ENCODE peak calls at places on chromosomes 12 and 14, in ten cellular contexts. One of them, this sample, is unnamed.
A peak's percentile ranks its signal among the peaks of the same experiment; 100 is the strongest.

GRCh38 chr12:122460061-122460460 is 37.6 kb upstream of the CLIP1 start:
- DNase-seq in dorsolateral prefrontal cortex: no peak
- DNase-seq in lung: no peak
- DNase-seq in fibroblast of lung: no peak
- DNase-seq in NB4: no peak
- DNase-seq in thoracic aorta: no peak
- DNase-seq in heart left ventricle: no peak
- DNase-seq in fibroblast of mammary gland: no peak
- DNase-seq in endothelial cell of umbilical vein: no peak
- DNase-seq in adipocyte: no peak
- DNase-seq in this sample: no peak

GRCh38 chr14:100362311-100362927 is 39.3 kb downstream of the SLC25A47 start:
- DNase-seq in dorsolateral prefrontal cortex: no peak
- DNase-seq in thoracic aorta: no peak
- DNase-seq in NB4: no peak
- DNase-seq in fibroblast of mammary gland: no peak
- DNase-seq in heart left ventricle: no peak
- DNase-seq in adipocyte: peak; percentile 48
- DNase-seq in fibroblast of lung: peak; percentile 54
- DNase-seq in lung: no peak
- DNase-seq in endothelial cell of umbilical vein: no peak
- DNase-seq in this sample: no peak

GRCh38 chr14:33026850-33027420 is 88.3 kb downstream of the NPAS3 start:
- DNase-seq in thoracic aorta: no peak
- DNase-seq in lung: no peak
- DNase-seq in adipocyte: peak; percentile 33
- DNase-seq in endothelial cell of umbilical vein: no peak
- DNase-seq in heart left ventricle: no peak
- DNase-seq in NB4: no peak
- DNase-seq in fibroblast of lung: peak; percentile 15
- DNase-seq in fibroblast of mammary gland: peak; percentile 30
- DNase-seq in dorsolateral prefrontal cortex: peak; percentile 33
- DNase-seq in this sample: no peak

GRCh38 chr14:85556263-85556662 is 26.3 kb downstream of the FLRT2 start:
- DNase-seq in adipocyte: no peak
- DNase-seq in dorsolateral prefrontal cortex: no peak
- DNase-seq in NB4: no peak
- DNase-seq in fibroblast of lung: no peak
- DNase-seq in heart left ventricle: no peak
- DNase-seq in lung: no peak
- DNase-seq in fibroblast of mammary gland: no peak
- DNase-seq in thoracic aorta: no peak
- DNase-seq in endothelial cell of umbilical vein: no peak
- DNase-seq in this sample: no peak

GRCh38 chr14:95258754-95259593 is 60.7 kb downstream of the CLMN start:
- DNase-seq in thoracic aorta: no peak
- DNase-seq in heart left ventricle: peak; percentile 35
- DNase-seq in fibroblast of lung: no peak
- DNase-seq in NB4: no peak
- DNase-seq in adipocyte: no peak
- DNase-seq in dorsolateral prefrontal cortex: no peak
- DNase-seq in lung: no peak
- DNase-seq in endothelial cell of umbilical vein: peak; percentile 24
- DNase-seq in fibroblast of mammary gland: peak; percentile 69
- DNase-seq in this sample: no peak

GRCh38 chr14:99225804-99226203 is 46.2 kb downstream of the BCL11B start:
- DNase-seq in heart left ventricle: no peak
- DNase-seq in dorsolateral prefrontal cortex: no peak
- DNase-seq in lung: no peak
- DNase-seq in thoracic aorta: no peak
- DNase-seq in NB4: no peak
- DNase-seq in fibroblast of mammary gland: no peak
- DNase-seq in endothelial cell of umbilical vein: no peak
- DNase-seq in fibroblast of lung: no peak
- DNase-seq in adipocyte: no peak
- DNase-seq in this sample: no peak

GRCh38 chr14:74275265-74275841 is 27.4 kb downstream of the ABCD4 start:
- DNase-seq in endothelial cell of umbilical vein: no peak
- DNase-seq in fibroblast of mammary gland: peak; percentile 95
- DNase-seq in dorsolateral prefrontal cortex: no peak
- DNase-seq in fibroblast of lung: peak; percentile 65
- DNase-seq in thoracic aorta: no peak
- DNase-seq in heart left ventricle: no peak
- DNase-seq in lung: no peak
- DNase-seq in NB4: peak; percentile 30
- DNase-seq in adipocyte: peak; percentile 63
- DNase-seq in this sample: no peak

GRCh38 chr12:104565606-104566243 is 109.0 kb downstream of the CHST11 start:
- DNase-seq in endothelial cell of umbilical vein: no peak
- DNase-seq in dorsolateral prefrontal cortex: no peak
- DNase-seq in fibroblast of lung: peak; percentile 38
- DNase-seq in lung: no peak
- DNase-seq in heart left ventricle: no peak
- DNase-seq in adipocyte: peak; percentile 45
- DNase-seq in fibroblast of mammary gland: peak; percentile 85
- DNase-seq in thoracic aorta: no peak
- DNase-seq in NB4: peak; percentile 50
- DNase-seq in this sample: no peak

GRCh38 chr12:117857632-117858274 is 111.0 kb downstream of the KSR2 start:
- DNase-seq in adipocyte: peak; percentile 68
- DNase-seq in fibroblast of mammary gland: peak; percentile 55
- DNase-seq in NB4: peak; percentile 64
- DNase-seq in dorsolateral prefrontal cortex: no peak
- DNase-seq in heart left ventricle: no peak
- DNase-seq in thoracic aorta: no peak
- DNase-seq in lung: peak; percentile 56
- DNase-seq in fibroblast of lung: peak; percentile 28
- DNase-seq in endothelial cell of umbilical vein: peak; percentile 58
- DNase-seq in this sample: no peak

GRCh38 chr12:45243963-45244362 is 28.1 kb downstream of the ANO6 start:
- DNase-seq in NB4: no peak
- DNase-seq in lung: no peak
- DNase-seq in dorsolateral prefrontal cortex: no peak
- DNase-seq in fibroblast of lung: no peak
- DNase-seq in adipocyte: no peak
- DNase-seq in thoracic aorta: no peak
- DNase-seq in endothelial cell of umbilical vein: no peak
- DNase-seq in heart left ventricle: no peak
- DNase-seq in fibroblast of mammary gland: no peak
- DNase-seq in this sample: no peak

GRCh38 chr12:12508612-12509011 is 54.1 kb downstream of the DUSP16 start:
- DNase-seq in heart left ventricle: no peak
- DNase-seq in fibroblast of mammary gland: peak; percentile 77
- DNase-seq in endothelial cell of umbilical vein: no peak
- DNase-seq in NB4: no peak
- DNase-seq in thoracic aorta: no peak
- DNase-seq in lung: no peak
- DNase-seq in adipocyte: peak; percentile 79
- DNase-seq in dorsolateral prefrontal cortex: no peak
- DNase-seq in fibroblast of lung: peak; percentile 91
- DNase-seq in this sample: no peak

GRCh38 chr12:12506541-12506940 is 56.1 kb downstream of the DUSP16 start:
- DNase-seq in endothelial cell of umbilical vein: no peak
- DNase-seq in lung: no peak
- DNase-seq in adipocyte: peak; percentile 36
- DNase-seq in heart left ventricle: peak; percentile 27
- DNase-seq in NB4: no peak
- DNase-seq in fibroblast of mammary gland: peak; percentile 67
- DNase-seq in fibroblast of lung: peak; percentile 61
- DNase-seq in dorsolateral prefrontal cortex: no peak
- DNase-seq in thoracic aorta: no peak
- DNase-seq in this sample: no peak

GRCh38 chr12:12503384-12504078 is 59.1 kb downstream of the DUSP16 start:
- DNase-seq in fibroblast of lung: no peak
- DNase-seq in lung: no peak
- DNase-seq in fibroblast of mammary gland: no peak
- DNase-seq in endothelial cell of umbilical vein: no peak
- DNase-seq in thoracic aorta: no peak
- DNase-seq in adipocyte: no peak
- DNase-seq in heart left ventricle: no peak
- DNase-seq in NB4: no peak
- DNase-seq in dorsolateral prefrontal cortex: no peak
- DNase-seq in this sample: no peak

GRCh38 chr12:12507121-12507520 is 55.5 kb downstream of the DUSP16 start:
- DNase-seq in heart left ventricle: no peak
- DNase-seq in dorsolateral prefrontal cortex: no peak
- DNase-seq in endothelial cell of umbilical vein: no peak
- DNase-seq in thoracic aorta: no peak
- DNase-seq in adipocyte: peak; percentile 6
- DNase-seq in NB4: no peak
- DNase-seq in fibroblast of mammary gland: no peak
- DNase-seq in lung: no peak
- DNase-seq in fibroblast of lung: no peak
- DNase-seq in this sample: no peak

DNA sequence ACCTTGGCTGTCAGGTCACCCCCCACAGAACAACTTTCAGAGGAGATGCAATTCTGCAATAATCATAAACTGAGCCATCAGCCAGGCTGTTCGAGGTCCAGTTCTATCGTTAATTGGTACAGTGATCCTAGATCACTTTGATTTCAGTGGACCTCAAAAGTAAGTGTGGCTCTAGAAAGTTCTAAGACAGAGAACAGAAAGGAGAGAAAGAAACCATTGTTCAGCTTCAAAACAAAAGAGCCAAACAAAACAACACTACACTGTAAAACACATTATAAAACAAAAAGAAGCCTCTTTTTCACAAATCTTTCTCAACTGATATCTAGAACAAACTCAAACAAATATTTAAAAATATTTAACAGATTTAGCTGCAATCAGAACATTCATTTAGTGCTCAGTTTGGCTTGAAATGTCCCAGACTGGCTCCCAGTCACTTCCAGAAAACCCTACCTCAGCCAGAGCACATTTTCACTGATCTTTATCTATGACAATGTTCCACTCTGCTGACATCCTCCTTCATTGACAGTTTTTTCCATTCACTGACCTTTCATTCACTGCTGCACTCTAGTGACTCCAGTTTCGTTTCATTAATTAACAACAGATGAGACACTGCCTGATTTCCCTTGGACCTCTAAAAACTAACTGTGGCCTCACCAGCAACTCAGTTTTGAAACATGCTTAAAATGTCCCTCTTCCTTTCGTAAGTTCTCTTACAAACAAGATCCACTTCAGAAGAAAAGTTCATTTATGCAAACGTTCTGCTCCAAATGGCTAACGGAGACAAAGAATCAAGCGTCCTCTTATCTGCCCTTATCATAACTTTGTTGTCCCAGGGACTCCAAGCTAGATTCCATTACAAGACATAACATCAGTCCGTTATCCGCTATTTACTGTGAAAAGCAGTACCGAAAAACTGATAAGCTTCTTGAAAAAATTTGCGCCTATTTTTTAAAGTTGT is 56.8 kb downstream of the DUSP16 start:
- DNase-seq in NB4: no peak
- DNase-seq in lung: no peak
- DNase-seq in thoracic aorta: no peak
- DNase-seq in fibroblast of mammary gland: peak; percentile 86
- DNase-seq in endothelial cell of umbilical vein: peak; percentile 70
- DNase-seq in adipocyte: peak; percentile 93
- DNase-seq in fibroblast of lung: peak; percentile 73
- DNase-seq in dorsolateral prefrontal cortex: no peak
- DNase-seq in heart left ventricle: no peak
- DNase-seq in this sample: no peak
- H3K4me3 ChIP-seq in NB4: no peak overlapping the region
- H3K4me3 ChIP-seq in lung: no peak overlapping the region
- H3K4me3 ChIP-seq in thoracic aorta: peak overlapping the region; percentile 57
- H3K4me3 ChIP-seq in fibroblast of mammary gland: no peak overlapping the region
- H3K4me3 ChIP-seq in endothelial cell of umbilical vein: peak overlapping the region; percentile 59
- H3K4me3 ChIP-seq in adipocyte: peak overlapping the region; percentile 73
- H3K4me3 ChIP-seq in fibroblast of lung: peak overlapping the region; percentile 40
- H3K4me3 ChIP-seq in dorsolateral prefrontal cortex: peak overlapping the region; percentile 40
- H3K4me3 ChIP-seq in heart left ventricle: no peak overlapping the region
- H3K4me3 ChIP-seq in this sample: no peak overlapping the region

DNA sequence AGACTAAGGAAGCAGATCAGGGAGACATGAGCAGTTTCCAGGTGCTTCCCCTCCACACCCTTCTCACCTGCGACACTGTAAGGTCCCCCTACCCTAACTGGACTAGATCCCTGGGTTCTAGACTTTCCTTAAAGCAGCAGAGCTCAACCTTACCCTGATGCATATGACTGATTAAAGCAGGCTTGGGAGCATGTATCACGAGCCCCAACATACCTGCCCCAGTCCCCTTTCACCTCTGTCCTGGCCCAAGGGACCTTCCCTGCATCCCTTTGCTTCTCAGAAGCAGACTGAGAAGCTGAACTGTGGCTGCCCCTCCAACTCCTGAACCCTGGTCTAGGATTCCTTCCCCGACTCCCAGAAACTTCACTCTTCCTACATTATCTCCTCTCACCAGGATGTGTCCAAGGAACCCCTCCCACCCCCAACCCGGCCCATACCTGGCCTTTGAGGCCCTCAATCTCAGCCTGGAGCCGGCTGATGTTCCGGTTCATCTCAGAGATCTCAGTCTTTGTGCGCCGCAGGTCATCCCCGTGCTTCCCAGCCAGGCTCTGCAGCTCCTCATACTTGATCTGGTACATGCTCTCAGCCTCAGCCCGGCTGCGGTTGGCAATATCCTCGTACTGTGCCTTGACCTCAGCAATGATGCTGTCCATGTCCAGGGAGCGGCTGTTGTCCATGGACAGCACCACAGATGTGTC is 5.4 kb downstream of the KRT8 start:
- DNase-seq in fibroblast of mammary gland: no peak
- DNase-seq in thoracic aorta: no peak
- DNase-seq in NB4: no peak
- DNase-seq in endothelial cell of umbilical vein: no peak
- DNase-seq in heart left ventricle: no peak
- DNase-seq in adipocyte: no peak
- DNase-seq in fibroblast of lung: no peak
- DNase-seq in dorsolateral prefrontal cortex: no peak
- DNase-seq in lung: no peak
- DNase-seq in this sample: no peak
- H3K4me3 ChIP-seq in fibroblast of mammary gland: no peak overlapping the region
- H3K4me3 ChIP-seq in thoracic aorta: no peak overlapping the region
- H3K4me3 ChIP-seq in NB4: no peak overlapping the region
- H3K4me3 ChIP-seq in endothelial cell of umbilical vein: no peak overlapping the region
- H3K4me3 ChIP-seq in heart left ventricle: no peak overlapping the region
- H3K4me3 ChIP-seq in adipocyte: no peak overlapping the region
- H3K4me3 ChIP-seq in fibroblast of lung: no peak overlapping the region
- H3K4me3 ChIP-seq in dorsolateral prefrontal cortex: no peak overlapping the region
- H3K4me3 ChIP-seq in lung: no peak overlapping the region
- H3K4me3 ChIP-seq in this sample: no peak overlapping the region

GRCh38 chr12:95545731-95546490 is 5.4 kb downstream of the USP44 start:
- DNase-seq in lung: no peak
- DNase-seq in NB4: no peak
- DNase-seq in fibroblast of mammary gland: no peak
- DNase-seq in fibroblast of lung: no peak
- DNase-seq in heart left ventricle: no peak
- DNase-seq in dorsolateral prefrontal cortex: no peak
- DNase-seq in thoracic aorta: no peak
- DNase-seq in adipocyte: no peak
- DNase-seq in endothelial cell of umbilical vein: peak; percentile 69
- DNase-seq in this sample: no peak
- H3K4me3 ChIP-seq in lung: no peak overlapping the region
- H3K4me3 ChIP-seq in NB4: no peak overlapping the region
- H3K4me3 ChIP-seq in fibroblast of mammary gland: no peak overlapping the region
- H3K4me3 ChIP-seq in fibroblast of lung: no peak overlapping the region
- H3K4me3 ChIP-seq in heart left ventricle: no peak overlapping the region
- H3K4me3 ChIP-seq in dorsolateral prefrontal cortex: no peak overlapping the region
- H3K4me3 ChIP-seq in thoracic aorta: no peak overlapping the region
- H3K4me3 ChIP-seq in adipocyte: no peak overlapping the region
- H3K4me3 ChIP-seq in endothelial cell of umbilical vein: no peak overlapping the region
- H3K4me3 ChIP-seq in this sample: no peak overlapping the region

GRCh38 chr12:94208433-94208921 is 60.1 kb downstream of the PLXNC1 start:
- DNase-seq in fibroblast of lung: no peak
- DNase-seq in lung: no peak
- DNase-seq in NB4: no peak
- DNase-seq in dorsolateral prefrontal cortex: no peak
- DNase-seq in adipocyte: no peak
- DNase-seq in thoracic aorta: no peak
- DNase-seq in fibroblast of mammary gland: peak; percentile 47
- DNase-seq in endothelial cell of umbilical vein: no peak
- DNase-seq in heart left ventricle: no peak
- DNase-seq in this sample: no peak
- H3K4me3 ChIP-seq in fibroblast of lung: no peak overlapping the region
- H3K4me3 ChIP-seq in lung: no peak overlapping the region
- H3K4me3 ChIP-seq in NB4: no peak overlapping the region
- H3K4me3 ChIP-seq in dorsolateral prefrontal cortex: no peak overlapping the region
- H3K4me3 ChIP-seq in adipocyte: peak overlapping the region; percentile 62
- H3K4me3 ChIP-seq in thoracic aorta: peak overlapping the region; percentile 52
- H3K4me3 ChIP-seq in fibroblast of mammary gland: no peak overlapping the region
- H3K4me3 ChIP-seq in endothelial cell of umbilical vein: no peak overlapping the region
- H3K4me3 ChIP-seq in heart left ventricle: no peak overlapping the region
- H3K4me3 ChIP-seq in this sample: no peak overlapping the region

This sample was measured in pancreas.